ENCODE peak calls at places on chromosomes 13 and 19, in six cellular contexts. U is cardiac muscle cell; H is CD8-positive, alpha-beta T cell; R is lower lobe of right lung; Q is SJSA1; E is neuronal stem cell. C is an unnamed sample.

GRCh38 chr19:1651061-1651547 is 1.3 kb downstream of the TCF3 start:
- DNase-seq in U (peak; percentile 38), H (peak; percentile 77), R (no peak), Q (no peak), E (peak; percentile 49), C (no peak)

GRCh38 chr13:31499274-31499673 is 240.1 kb upstream of the RXFP2 start:
- DNase-seq in U (no peak), H (no peak), R (no peak), Q (no peak), E (no peak), C (no peak)

GRCh38 chr13:42486711-42487198 is 87.2 kb upstream of the TNFSF11 start:
- DNase-seq in U (peak; percentile 82), H (no peak), R (no peak), Q (peak; percentile 74), E (no peak), C (no peak)

GRCh38 chr13:86585826-86586225 is 786.6 kb upstream of the SLITRK6 start:
- DNase-seq in U (peak; percentile 95), H (no peak), R (no peak), Q (no peak), E (no peak), C (peak; percentile 58)

GRCh38 chr13:40139896-40140520 is 484.5 kb downstream of the COG6 start:
- DNase-seq in U (peak; percentile 51), H (no peak), R (no peak), Q (no peak), E (no peak), C (no peak)

GRCh38 chr13:85665286-85665685 is 133.9 kb downstream of the SLITRK6 start:
- DNase-seq in U (no peak), H (no peak), R (no peak), Q (no peak), E (no peak), C (no peak)

GRCh38 chr19:51530616-51531015 is 854 bp downstream of the SIGLEC6 start:
- DNase-seq in U (no peak), H (no peak), R (no peak), Q (no peak), E (no peak), C (no peak)

GRCh38 chr19:29660835-29661234 is 4.4 kb upstream of the PLEKHF1 start:
- DNase-seq in U (peak; percentile 33), H (no peak), R (no peak), Q (no peak), E (no peak), C (no peak)

DNA sequence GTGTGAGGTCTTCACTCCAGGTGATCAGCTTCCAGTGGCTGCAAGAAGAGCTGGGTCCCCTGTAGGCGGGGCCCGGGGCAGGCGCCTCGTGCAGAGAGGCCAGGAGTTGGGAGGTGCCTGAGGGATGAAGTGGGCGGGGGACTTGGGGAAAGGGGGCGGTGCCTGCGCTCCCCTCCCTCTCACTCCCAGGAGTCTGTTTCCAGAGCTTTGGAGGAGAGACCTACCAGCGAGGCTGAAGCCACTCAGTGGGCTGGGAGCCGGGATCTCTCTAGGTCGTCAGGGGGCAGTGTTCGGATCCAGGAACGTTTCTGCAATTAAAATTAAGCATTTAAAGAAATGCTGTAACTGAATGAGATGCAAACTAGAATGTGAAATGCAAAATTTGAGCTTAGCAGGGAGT is 11.8 kb downstream of the ZNF160 start:
- DNase-seq in U (no peak), H (no peak), R (no peak), Q (no peak), E (no peak), C (no peak)
- H3K36me3 ChIP-seq in U (peaks cover 19% of the 10 kb centered on the region), H (peaks cover 24% of the 10 kb centered on the region), R (peaks cover 52% of the 10 kb centered on the region), Q (peaks cover 49% of the 10 kb centered on the region), E (peaks cover 18% of the 10 kb centered on the region), C (no peaks in the 10 kb centered on the region)

DNA sequence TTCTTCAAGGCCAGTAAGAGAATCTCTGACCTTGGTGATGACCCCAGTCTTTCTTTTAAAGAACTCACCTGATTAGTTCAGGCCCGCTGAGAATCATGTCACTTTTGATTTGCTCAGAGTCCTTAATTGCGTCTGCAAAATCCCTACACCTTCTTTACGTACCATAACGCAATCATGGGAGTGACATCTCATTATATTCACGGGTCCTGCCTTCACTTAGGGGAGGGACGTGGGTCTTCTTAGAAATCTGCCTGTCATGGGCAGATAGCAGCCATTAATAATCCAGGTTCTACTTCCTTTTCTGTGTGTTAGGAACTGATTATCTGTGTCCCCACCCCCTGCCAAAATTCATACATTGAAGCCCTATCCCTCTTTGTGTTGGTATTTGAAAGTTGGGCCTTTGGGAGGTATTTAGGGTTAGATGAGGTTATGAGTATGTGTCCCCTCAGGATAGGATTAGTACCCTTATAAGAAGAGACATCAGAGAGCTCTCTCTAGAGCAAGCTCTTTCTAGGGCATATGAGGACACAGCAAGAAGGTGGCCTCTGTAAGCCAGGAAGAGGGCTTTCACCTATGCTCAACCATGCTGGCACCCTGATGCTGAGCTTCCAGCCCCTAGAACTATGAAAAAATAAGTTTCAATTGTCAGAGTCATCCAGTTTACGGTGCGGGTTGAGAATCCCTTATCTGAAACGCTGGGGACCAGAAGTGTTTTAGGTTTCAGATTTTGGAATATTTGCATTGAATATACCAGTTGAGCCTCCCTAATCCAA is 9.9 kb downstream of the TPP2 start:
- DNase-seq in U (no peak), H (no peak), R (no peak), Q (no peak), E (no peak), C (no peak)
- H3K27ac ChIP-seq in U (no peak overlapping the region), H (no peak overlapping the region), R (no peak overlapping the region), Q (no peak overlapping the region), E (no peak overlapping the region), C (no peak overlapping the region)

DNA sequence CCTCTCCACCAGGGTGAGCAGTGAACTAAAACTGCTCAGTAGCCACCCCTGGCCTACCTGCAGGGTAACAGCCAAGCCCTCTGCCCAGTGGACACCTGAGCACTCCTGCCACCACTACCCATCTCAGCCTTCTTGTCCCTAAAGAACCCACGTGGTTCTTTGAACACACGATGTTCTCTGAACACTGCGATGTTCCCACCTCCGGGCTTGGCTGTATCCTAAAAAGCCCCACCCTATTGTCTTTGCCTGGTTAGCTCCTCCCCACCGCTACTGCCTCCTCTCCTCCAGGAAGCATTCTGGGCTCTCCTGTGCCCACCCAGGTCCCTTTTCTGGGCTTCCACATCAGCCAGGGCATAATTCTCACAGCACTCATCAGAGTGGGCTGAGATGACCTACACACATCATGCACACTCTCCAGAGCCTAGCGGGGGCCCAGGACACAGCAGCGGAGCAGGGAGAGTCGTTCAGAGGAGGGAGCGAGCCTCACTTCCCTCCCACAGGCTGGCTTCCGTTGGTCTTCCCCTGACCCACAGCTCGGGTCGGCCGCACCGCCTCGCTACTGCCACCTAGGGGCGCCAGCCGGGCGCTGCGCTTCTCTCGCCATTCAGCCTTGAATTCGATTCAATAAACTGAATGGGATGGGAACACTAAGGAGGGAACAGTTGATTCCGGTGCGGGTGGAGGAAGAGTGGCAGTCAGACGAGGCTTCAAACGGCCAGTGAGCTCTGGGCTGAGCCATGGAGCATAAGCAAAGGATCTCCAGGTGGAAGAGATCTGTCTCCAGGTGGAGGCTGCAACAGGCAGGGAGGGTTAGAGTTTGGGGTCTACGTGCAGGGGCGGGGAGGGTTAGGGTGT is 3.2 kb downstream of the ELAVL1 start:
- DNase-seq in U (peak; percentile 87), H (peak; percentile 82), R (peak; percentile 91), Q (peak; percentile 84), E (peak; percentile 89), C (peak; percentile 86)
- H3K4me3 ChIP-seq in U (no peak overlapping the region), H (no peak overlapping the region), R (peak overlapping the region; percentile 39), Q (no peak overlapping the region), E (peak overlapping the region; percentile 15), C (peak overlapping the region; percentile 13)

DNA sequence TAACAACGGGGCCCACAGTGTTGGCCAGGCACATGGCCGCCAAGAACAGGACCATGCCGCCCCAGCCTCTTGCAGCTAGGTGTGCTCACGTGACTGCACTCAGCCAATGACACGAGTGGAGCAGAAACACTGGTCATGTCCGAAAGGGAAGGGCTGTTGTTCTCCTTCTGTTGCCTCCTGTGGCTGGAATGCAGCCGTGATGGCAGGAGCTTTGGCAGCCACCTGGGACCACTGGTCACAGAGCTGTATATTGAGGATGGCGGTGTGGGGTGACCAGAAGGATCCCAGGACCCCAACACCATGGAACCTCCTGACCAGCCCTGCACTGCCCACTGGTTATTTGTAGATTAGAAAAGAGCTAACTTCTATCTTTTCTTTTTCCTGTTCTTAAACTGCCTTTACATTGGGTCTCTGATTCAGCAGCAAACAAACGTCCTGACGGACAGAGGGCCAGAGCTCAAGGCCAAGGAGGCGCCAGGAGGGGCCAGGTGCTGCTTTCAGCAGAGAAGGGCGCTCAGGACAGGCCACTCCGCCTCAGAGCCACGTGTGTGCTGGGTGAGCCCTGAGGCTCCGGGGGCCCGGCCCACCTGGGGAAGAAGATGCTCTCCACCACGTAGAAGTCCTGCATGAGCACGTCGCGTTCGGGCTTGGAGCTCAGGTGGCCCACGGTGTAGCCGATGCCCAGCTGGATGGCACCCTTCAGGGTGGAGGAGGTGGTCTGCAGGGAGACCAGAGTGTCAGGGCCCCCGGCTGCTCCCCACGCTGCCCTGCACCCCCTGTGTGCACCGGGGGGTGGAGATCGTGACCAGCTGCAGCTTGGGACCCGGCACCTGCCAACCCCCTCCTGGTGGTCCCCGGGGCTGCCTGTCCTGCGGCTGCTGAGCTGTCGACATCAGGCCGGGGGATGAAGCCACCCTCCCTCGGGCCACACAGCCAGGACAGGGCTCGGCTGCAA is 35.0 kb upstream of the CACTIN start:
- DNase-seq in U (no peak), H (no peak), R (no peak), Q (no peak), E (no peak), C (no peak)
- H3K36me3 ChIP-seq in U (peaks cover 5% of the 10 kb centered on the region), H (peaks cover 6% of the 10 kb centered on the region), R (peaks cover 82% of the 10 kb centered on the region), Q (peaks cover 71% of the 10 kb centered on the region), E (peaks cover 58% of the 10 kb centered on the region), C (peaks cover 78% of the 10 kb centered on the region)

GRCh38 chr13:75802161-75802560 is 166.0 kb downstream of the LMO7 start:
- DNase-seq in U (no peak), H (no peak), R (no peak), Q (no peak), E (no peak), C (no peak)
- H3K27ac ChIP-seq in U (peak overlapping the region; percentile 99), H (no peak overlapping the region), R (no peak overlapping the region), Q (no peak overlapping the region), E (no peak overlapping the region), C (no peak overlapping the region)

GRCh38 chr19:7486923-7487322 is 1.9 kb downstream of the PEX11G start:
- DNase-seq in U (no peak), H (no peak), R (no peak), Q (no peak), E (no peak), C (no peak)

GRCh38 chr19:7494416-7495098 is 5.7 kb upstream of the PEX11G start:
- DNase-seq in U (peak; percentile 58), H (no peak), R (no peak), Q (no peak), E (no peak), C (no peak)

GRCh38 chr19:7492142-7493055 is 3.6 kb upstream of the PEX11G start:
- DNase-seq in U (peak; percentile 78), H (no peak), R (no peak), Q (peak; percentile 73), E (no peak), C (no peak)

GRCh38 chr19:7488736-7489353 is at the start of gene PEX11G:
- DNase-seq in U (peak; percentile 92), H (peak; percentile 95), R (peak; percentile 93), Q (peak; percentile 68), E (peak; percentile 93), C (peak; percentile 87)

GRCh38 chr19:7489609-7490044 is 792 bp upstream of the PEX11G start:
- DNase-seq in U (no peak), H (no peak), R (no peak), Q (no peak), E (no peak), C (no peak)
- H3K4me3 ChIP-seq in U (no peak overlapping the region), H (peak overlapping the region; percentile 78), R (peak overlapping the region; percentile 64), Q (no peak overlapping the region), E (no peak overlapping the region), C (peak overlapping the region; percentile 75)

C was measured in Peyer's patch.